ENCODE peak calls at places on chromosomes 16 and 17, in nine cellular contexts. One of them, this sample, is unnamed. For H3K4me1, the result is how much of the 10 kb centered on the place peaks cover.

GRCh38 chr17:40264458-40265185 is 23.1 kb upstream of the CDC6 start:
- DNase-seq in sigmoid colon: no peak
- DNase-seq in tibial nerve: no peak
- DNase-seq in A549: no peak
- DNase-seq in transverse colon: no peak
- DNase-seq in K562: no peak
- DNase-seq in H1: no peak
- DNase-seq in ovary: no peak
- DNase-seq in HepG2: no peak
- DNase-seq in this sample: peak

GRCh38 chr16:79365687-79366086 is 234.8 kb downstream of the MAF start:
- DNase-seq in tibial nerve: no peak
- DNase-seq in K562: no peak
- DNase-seq in HepG2: no peak
- DNase-seq in transverse colon: no peak
- DNase-seq in sigmoid colon: no peak
- DNase-seq in H1: no peak
- DNase-seq in A549: no peak
- DNase-seq in ovary: no peak
- DNase-seq in this sample: no peak

GRCh38 chr17:72134560-72135399 is 14.0 kb downstream of the SOX9 start:
- DNase-seq in tibial nerve: no peak
- DNase-seq in sigmoid colon: no peak
- DNase-seq in ovary: no peak
- DNase-seq in K562: no peak
- DNase-seq in H1: no peak
- DNase-seq in transverse colon: no peak
- DNase-seq in A549: no peak
- DNase-seq in HepG2: no peak
- DNase-seq in this sample: no peak

GRCh38 chr17:2909853-2910234 is 113.6 kb downstream of the RAP1GAP2 start:
- DNase-seq in tibial nerve: no peak
- DNase-seq in K562: no peak
- DNase-seq in HepG2: no peak
- DNase-seq in A549: no peak
- DNase-seq in H1: no peak
- DNase-seq in sigmoid colon: no peak
- DNase-seq in ovary: no peak
- DNase-seq in transverse colon: no peak
- DNase-seq in this sample: no peak

GRCh38 chr17:63999680-64000531 is 1.8 kb downstream of the PRR29 start:
- DNase-seq in K562: no peak
- DNase-seq in sigmoid colon: peak
- DNase-seq in tibial nerve: no peak
- DNase-seq in H1: no peak
- DNase-seq in HepG2: no peak
- DNase-seq in ovary: no peak
- DNase-seq in transverse colon: no peak
- DNase-seq in A549: no peak
- DNase-seq in this sample: peak

GRCh38 chr17:27533874-27534815 is 77.9 kb downstream of the KSR1 start:
- DNase-seq in sigmoid colon: peak
- DNase-seq in ovary: no peak
- DNase-seq in tibial nerve: no peak
- DNase-seq in K562: no peak
- DNase-seq in HepG2: no peak
- DNase-seq in A549: no peak
- DNase-seq in H1: no peak
- DNase-seq in transverse colon: peak
- DNase-seq in this sample: no peak

GRCh38 chr16:82192665-82193064 is 22.6 kb upstream of the MPHOSPH6 start:
- DNase-seq in A549: no peak
- DNase-seq in sigmoid colon: no peak
- DNase-seq in HepG2: no peak
- DNase-seq in ovary: no peak
- DNase-seq in H1: no peak
- DNase-seq in transverse colon: no peak
- DNase-seq in tibial nerve: peak
- DNase-seq in K562: no peak
- DNase-seq in this sample: no peak

GRCh38 chr16:22898874-22899348 is 84.9 kb downstream of the HS3ST2 start:
- DNase-seq in HepG2: peak
- DNase-seq in H1: peak
- DNase-seq in ovary: peak
- DNase-seq in tibial nerve: peak
- DNase-seq in A549: peak
- DNase-seq in sigmoid colon: peak
- DNase-seq in transverse colon: peak
- DNase-seq in K562: peak
- DNase-seq in this sample: peak

GRCh38 chr17:50636804-50637195 is 2.1 kb downstream of the ABCC3 start:
- DNase-seq in K562: no peak
- DNase-seq in ovary: no peak
- DNase-seq in H1: no peak
- DNase-seq in transverse colon: no peak
- DNase-seq in sigmoid colon: no peak
- DNase-seq in HepG2: no peak
- DNase-seq in tibial nerve: no peak
- DNase-seq in A549: no peak
- DNase-seq in this sample: no peak

GRCh38 chr16:3095869-3096268 is 3.2 kb downstream of the ZSCAN10 start:
- DNase-seq in K562: peak
- DNase-seq in sigmoid colon: no peak
- DNase-seq in H1: no peak
- DNase-seq in tibial nerve: no peak
- DNase-seq in ovary: no peak
- DNase-seq in A549: peak
- DNase-seq in HepG2: no peak
- DNase-seq in transverse colon: peak
- DNase-seq in this sample: no peak

DNA sequence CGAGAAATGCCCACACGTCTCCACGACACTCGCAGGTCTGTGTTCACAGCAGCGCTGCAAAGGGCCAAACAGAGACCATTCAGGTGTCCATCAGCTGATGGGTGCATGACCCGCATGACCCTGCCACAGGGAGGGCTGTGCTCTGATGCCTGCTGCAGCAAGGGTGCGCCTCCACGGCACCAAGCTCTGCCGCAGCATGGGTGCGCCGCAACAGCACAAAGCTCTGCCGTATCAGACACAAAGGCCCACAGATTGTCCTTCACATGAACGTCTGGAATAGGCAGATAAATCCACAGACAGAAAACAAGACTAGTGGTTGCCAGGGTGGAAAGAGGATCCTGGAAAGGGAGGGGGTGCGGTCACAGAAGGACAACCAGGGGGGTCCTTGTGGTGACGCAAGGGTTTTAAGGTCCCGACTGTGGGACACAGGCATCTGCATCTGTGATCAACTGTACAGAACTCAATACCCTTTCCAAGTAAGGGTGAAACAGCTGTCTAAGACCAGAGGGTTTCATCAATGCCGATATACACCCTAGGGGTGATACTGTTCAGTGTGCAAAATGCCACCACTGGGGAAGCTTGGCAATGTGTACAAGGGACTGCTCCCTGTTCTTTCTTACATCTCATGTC is 121.0 kb downstream of the ANKRD11 start:
- DNase-seq in H1: no peak
- DNase-seq in transverse colon: no peak
- DNase-seq in tibial nerve: no peak
- DNase-seq in K562: no peak
- DNase-seq in ovary: no peak
- DNase-seq in HepG2: no peak
- DNase-seq in A549: no peak
- DNase-seq in sigmoid colon: no peak
- DNase-seq in this sample: no peak
- H3K4me1 ChIP-seq in H1: under half
- H3K4me1 ChIP-seq in transverse colon: under half
- H3K4me1 ChIP-seq in tibial nerve: half or more
- H3K4me1 ChIP-seq in K562: under half
- H3K4me1 ChIP-seq in ovary: under half
- H3K4me1 ChIP-seq in HepG2: under half
- H3K4me1 ChIP-seq in A549: under half
- H3K4me1 ChIP-seq in sigmoid colon: under half
- H3K4me1 ChIP-seq in this sample: under half

GRCh38 chr16:528111-529011 is 849 bp downstream of the CAPN15 start:
- DNase-seq in A549: no peak
- DNase-seq in tibial nerve: no peak
- DNase-seq in sigmoid colon: no peak
- DNase-seq in H1: no peak
- DNase-seq in HepG2: no peak
- DNase-seq in ovary: peak
- DNase-seq in transverse colon: peak
- DNase-seq in K562: peak
- DNase-seq in this sample: no peak
- TF ChIP-seq POLR2A in A549: no peak
- TF ChIP-seq POLR2A in tibial nerve: no peak
- TF ChIP-seq POLR2A in sigmoid colon: peak
- TF ChIP-seq POLR2A in H1: no peak
- TF ChIP-seq POLR2A in HepG2: no peak
- TF ChIP-seq POLR2A in ovary: no peak
- TF ChIP-seq POLR2A in transverse colon: peak
- TF ChIP-seq POLR2A in K562: peak
- TF ChIP-seq POLR2A in this sample: no peak

GRCh38 chr17:6327007-6327406 is 107.9 kb downstream of the AIPL1 start:
- DNase-seq in ovary: no peak
- DNase-seq in tibial nerve: no peak
- DNase-seq in transverse colon: no peak
- DNase-seq in K562: no peak
- DNase-seq in A549: no peak
- DNase-seq in HepG2: no peak
- DNase-seq in H1: no peak
- DNase-seq in sigmoid colon: no peak
- DNase-seq in this sample: no peak

GRCh38 chr17:6328279-6328678 is 106.6 kb downstream of the AIPL1 start:
- DNase-seq in transverse colon: no peak
- DNase-seq in H1: no peak
- DNase-seq in sigmoid colon: no peak
- DNase-seq in K562: peak
- DNase-seq in ovary: no peak
- DNase-seq in HepG2: no peak
- DNase-seq in A549: no peak
- DNase-seq in tibial nerve: no peak
- DNase-seq in this sample: no peak

GRCh38 chr17:6326483-6326882 is 108.4 kb downstream of the AIPL1 start:
- DNase-seq in tibial nerve: no peak
- DNase-seq in A549: no peak
- DNase-seq in H1: no peak
- DNase-seq in K562: no peak
- DNase-seq in HepG2: no peak
- DNase-seq in sigmoid colon: no peak
- DNase-seq in ovary: no peak
- DNase-seq in transverse colon: no peak
- DNase-seq in this sample: no peak

GRCh38 chr17:6325741-6326140 is 109.2 kb downstream of the AIPL1 start:
- DNase-seq in sigmoid colon: no peak
- DNase-seq in transverse colon: no peak
- DNase-seq in A549: no peak
- DNase-seq in K562: no peak
- DNase-seq in tibial nerve: no peak
- DNase-seq in HepG2: no peak
- DNase-seq in H1: no peak
- DNase-seq in ovary: no peak
- DNase-seq in this sample: no peak

DNA sequence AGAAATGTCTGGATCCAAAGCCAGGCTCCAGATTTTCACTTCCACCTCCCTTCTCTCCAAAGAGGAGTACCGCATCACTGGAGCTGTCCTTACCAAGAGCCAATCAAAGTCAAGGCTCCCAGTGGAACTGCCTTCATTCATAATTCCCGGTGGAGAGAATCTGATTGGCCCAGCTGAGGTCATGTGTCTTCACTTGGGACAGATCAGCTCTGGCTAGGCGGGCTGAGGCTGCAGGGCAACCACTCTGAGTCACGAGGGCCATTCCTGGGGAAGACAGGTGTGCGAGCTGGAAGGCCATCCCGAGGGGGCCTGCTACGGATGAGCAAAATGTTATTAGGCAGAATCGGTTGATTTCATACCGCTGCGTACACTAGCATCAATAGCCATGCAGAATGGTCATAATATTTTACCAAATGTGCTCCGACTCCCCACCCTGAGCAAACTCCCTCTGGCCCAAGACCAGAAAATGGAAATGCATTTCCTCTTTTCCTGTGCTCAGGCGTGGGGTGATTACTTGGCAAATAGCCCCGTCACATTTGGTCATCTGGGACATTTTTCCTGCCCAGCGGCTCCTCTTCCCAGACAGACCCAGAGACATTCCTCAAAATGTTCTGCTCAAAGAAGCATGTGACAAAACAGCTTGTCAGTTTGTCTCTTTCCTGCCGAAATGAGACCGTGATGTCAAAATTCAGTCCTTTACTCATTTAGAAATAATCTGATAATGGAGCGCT is 111.1 kb downstream of the AIPL1 start:
- DNase-seq in sigmoid colon: no peak
- DNase-seq in HepG2: no peak
- DNase-seq in K562: peak
- DNase-seq in tibial nerve: no peak
- DNase-seq in A549: no peak
- DNase-seq in transverse colon: no peak
- DNase-seq in ovary: no peak
- DNase-seq in H1: no peak
- DNase-seq in this sample: no peak
- TF ChIP-seq EP300 in sigmoid colon: no peak
- TF ChIP-seq EP300 in HepG2: no peak
- TF ChIP-seq EP300 in K562: no peak
- TF ChIP-seq EP300 in tibial nerve: no peak
- TF ChIP-seq EP300 in A549: no peak
- TF ChIP-seq EP300 in transverse colon: no peak
- TF ChIP-seq EP300 in ovary: no peak
- TF ChIP-seq EP300 in H1: no peak
- TF ChIP-seq EP300 in this sample: no peak

GRCh38 chr16:49695782-49696413 is 160.0 kb downstream of the ZNF423 start:
- DNase-seq in A549: no peak
- DNase-seq in HepG2: no peak
- DNase-seq in sigmoid colon: no peak
- DNase-seq in ovary: no peak
- DNase-seq in H1: no peak
- DNase-seq in tibial nerve: no peak
- DNase-seq in K562: no peak
- DNase-seq in transverse colon: no peak
- DNase-seq in this sample: no peak

GRCh38 chr16:49697631-49698030 is 158.3 kb downstream of the ZNF423 start:
- DNase-seq in transverse colon: no peak
- DNase-seq in HepG2: no peak
- DNase-seq in K562: no peak
- DNase-seq in tibial nerve: no peak
- DNase-seq in sigmoid colon: no peak
- DNase-seq in ovary: no peak
- DNase-seq in A549: no peak
- DNase-seq in H1: no peak
- DNase-seq in this sample: no peak

GRCh38 chr16:49698931-49699715 is 156.8 kb downstream of the ZNF423 start:
- DNase-seq in sigmoid colon: peak
- DNase-seq in tibial nerve: peak
- DNase-seq in transverse colon: no peak
- DNase-seq in HepG2: no peak
- DNase-seq in A549: no peak
- DNase-seq in H1: no peak
- DNase-seq in ovary: peak
- DNase-seq in K562: no peak
- DNase-seq in this sample: no peak

GRCh38 chr16:49698416-49698815 is 157.5 kb downstream of the ZNF423 start:
- DNase-seq in sigmoid colon: no peak
- DNase-seq in tibial nerve: peak
- DNase-seq in A549: no peak
- DNase-seq in H1: no peak
- DNase-seq in ovary: peak
- DNase-seq in HepG2: no peak
- DNase-seq in K562: peak
- DNase-seq in transverse colon: no peak
- DNase-seq in this sample: no peak

GRCh38 chr16:49696414-49697101 is 159.4 kb downstream of the ZNF423 start:
- DNase-seq in ovary: no peak
- DNase-seq in transverse colon: no peak
- DNase-seq in HepG2: no peak
- DNase-seq in tibial nerve: no peak
- DNase-seq in sigmoid colon: no peak
- DNase-seq in A549: no peak
- DNase-seq in K562: no peak
- DNase-seq in H1: peak
- DNase-seq in this sample: no peak
- H3K4me1 ChIP-seq in ovary: under half
- H3K4me1 ChIP-seq in transverse colon: under half
- H3K4me1 ChIP-seq in HepG2: under half
- H3K4me1 ChIP-seq in tibial nerve: under half
- H3K4me1 ChIP-seq in sigmoid colon: under half
- H3K4me1 ChIP-seq in A549: under half
- H3K4me1 ChIP-seq in K562: under half
- H3K4me1 ChIP-seq in H1: half or more
- H3K4me1 ChIP-seq in this sample: under half